ENCODE peak calls at places on chromosomes 3 and 15, in seven cellular contexts. D is fibroblast of pulmonary artery, Y is adrenal gland, X is AG04449, L is foreskin fibroblast, F is cardiac fibroblast, S is fibroblast of lung. H is an unnamed sample.
A peak's percentile ranks its signal among the peaks of the same experiment; 100 is the strongest.

GRCh38 chr3:127073931-127074820 is 91.3 kb downstream of the PLXNA1 start:
- DNase-seq in D (peak; percentile 39), Y (peak; percentile 33), X (no peak), L (no peak), F (peak; percentile 41), S (no peak), H (no peak)

GRCh38 chr3:158788446-158788845 is 13.4 kb upstream of the MFSD1 start:
- DNase-seq in D (peak; percentile 20), Y (no peak), X (no peak), L (no peak), F (peak; percentile 42), S (peak; percentile 31), H (peak; percentile 40)

GRCh38 chr3:73773228-73773627 is 148.5 kb upstream of the PDZRN3 start:
- DNase-seq in D (no peak), Y (no peak), X (no peak), L (no peak), F (no peak), S (no peak), H (no peak)

GRCh38 chr3:139642981-139643380 is 34.8 kb downstream of the NMNAT3 start:
- DNase-seq in D (no peak), Y (no peak), X (no peak), L (no peak), F (no peak), S (peak; percentile 18), H (no peak)

GRCh38 chr15:56019060-56019793 is 25.8 kb upstream of the NEDD4 start:
- DNase-seq in D (no peak), Y (no peak), X (no peak), L (no peak), F (no peak), S (peak; percentile 20), H (no peak)

GRCh38 chr3:126961191-126961790 is 21.6 kb upstream of the PLXNA1 start:
- DNase-seq in D (peak; percentile 75), Y (peak; percentile 92), X (no peak), L (peak; percentile 82), F (peak; percentile 86), S (peak; percentile 40), H (peak; percentile 60)

GRCh38 chr15:79680721-79681120 is 216.1 kb downstream of the MTHFS start:
- DNase-seq in D (peak; percentile 83), Y (no peak), X (peak; percentile 58), L (peak; percentile 83), F (peak; percentile 56), S (peak; percentile 88), H (peak; percentile 72)

GRCh38 chr3:18411541-18411940 is 13.6 kb downstream of the SATB1 start:
- DNase-seq in D (no peak), Y (no peak), X (no peak), L (no peak), F (no peak), S (no peak), H (no peak)

GRCh38 chr3:113304102-113304501 is 92.7 kb downstream of the BOC start:
- DNase-seq in D (no peak), Y (no peak), X (no peak), L (no peak), F (no peak), S (no peak), H (no peak)

GRCh38 chr3:117893638-117894037 is 1141.0 kb downstream of the IGSF11 start:
- DNase-seq in D (no peak), Y (no peak), X (no peak), L (no peak), F (no peak), S (peak; percentile 64), H (no peak)

GRCh38 chr3:8769088-8769822 is at the start of gene OXTR:
- DNase-seq in D (peak; percentile 83), Y (peak; percentile 29), X (peak; percentile 78), L (peak; percentile 76), F (peak; percentile 79), S (peak; percentile 85), H (peak; percentile 86)

GRCh38 chr3:55668359-55668758 is 181.3 kb upstream of the WNT5A start:
- DNase-seq in D (no peak), Y (no peak), X (no peak), L (no peak), F (no peak), S (peak; percentile 67), H (peak; percentile 16)

GRCh38 chr15:85334241-85334640 is 46.2 kb upstream of the AKAP13 start:
- DNase-seq in D (no peak), Y (no peak), X (no peak), L (no peak), F (no peak), S (no peak), H (no peak)

GRCh38 chr15:31091531-31091930 is 10.0 kb downstream of the TRPM1 start:
- DNase-seq in D (no peak), Y (no peak), X (peak; percentile 16), L (peak; percentile 30), F (no peak), S (peak; percentile 80), H (peak; percentile 79)

GRCh38 chr3:124078978-124079911 is 87.3 kb upstream of the ROPN1 start:
- DNase-seq in D (peak; percentile 57), Y (peak; percentile 21), X (no peak), L (peak; percentile 24), F (peak; percentile 49), S (peak; percentile 22), H (peak; percentile 47)

GRCh38 chr3:124770341-124771082 is 40.3 kb downstream of the UMPS start:
- DNase-seq in D (peak; percentile 34), Y (no peak), X (no peak), L (no peak), F (peak; percentile 47), S (no peak), H (no peak)

GRCh38 chr15:63918317-63918672 is 84.5 kb upstream of the HERC1 start:
- DNase-seq in D (no peak), Y (no peak), X (no peak), L (no peak), F (no peak), S (no peak), H (no peak)

GRCh38 chr3:27290760-27291159 is 78.4 kb downstream of the NEK10 start:
- DNase-seq in D (no peak), Y (no peak), X (no peak), L (no peak), F (no peak), S (peak; percentile 7), H (no peak)

GRCh38 chr15:77029166-77030041 is 34.5 kb downstream of the PSTPIP1 start:
- DNase-seq in D (no peak), Y (peak; percentile 13), X (no peak), L (no peak), F (no peak), S (no peak), H (no peak)

GRCh38 chr15:31328999-31329639 is 2.5 kb downstream of the KLF13 start:
- DNase-seq in D (no peak), Y (no peak), X (no peak), L (no peak), F (no peak), S (no peak), H (no peak)

GRCh38 chr15:35117508-35118280 is 32.6 kb upstream of the NANOGP8 start:
- DNase-seq in D (no peak), Y (no peak), X (no peak), L (no peak), F (no peak), S (peak; percentile 51), H (no peak)

GRCh38 chr3:81894598-81894997 is 133.2 kb upstream of the GBE1 start:
- DNase-seq in D (no peak), Y (no peak), X (no peak), L (no peak), F (no peak), S (no peak), H (no peak)

GRCh38 chr3:111681705-111682426 is 86.7 kb upstream of the ZBED2 start:
- DNase-seq in D (no peak), Y (no peak), X (no peak), L (no peak), F (no peak), S (peak; percentile 40), H (no peak)

DNA sequence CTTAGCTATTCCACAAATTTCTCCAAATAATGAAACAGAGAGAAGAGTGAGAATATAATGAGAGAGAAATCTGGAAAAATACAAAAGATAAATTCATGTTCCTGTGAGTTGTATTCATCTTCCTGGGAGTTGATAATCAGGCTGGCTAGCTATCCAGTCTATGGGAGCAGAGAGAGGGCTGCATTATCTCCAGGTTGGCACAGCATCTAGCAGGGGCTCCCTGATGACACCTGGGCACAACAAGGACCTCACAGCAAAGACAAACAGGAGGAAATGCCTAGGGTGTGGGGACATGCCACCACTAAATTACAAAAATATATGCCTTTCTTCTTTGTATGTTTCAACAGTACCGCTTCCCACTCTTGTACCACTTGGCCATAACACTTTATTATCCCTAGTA is 1.9 kb downstream of the EHD4 start:
- DNase-seq in D (no peak), Y (peak; percentile 3), X (no peak), L (no peak), F (no peak), S (no peak), H (no peak)
- H3K4me3 ChIP-seq in D (peak overlapping the region; percentile 8), Y (peak overlapping the region; percentile 68), X (no peak overlapping the region), L (peak overlapping the region; percentile 91), F (peak overlapping the region; percentile 11), S (peak overlapping the region; percentile 98), H (no peak overlapping the region)

GRCh38 chr15:60964527-60964926 is 264.6 kb downstream of the RORA start:
- DNase-seq in D (no peak), Y (no peak), X (no peak), L (no peak), F (no peak), S (no peak), H (no peak)
- TF ChIP-seq CTCF in D (no peak), Y (no peak), X (no peak), L (no peak), F (no peak), S (no peak), H (no peak)

GRCh38 chr3:133942761-133943535 is 47.3 kb upstream of the RAB6B start:
- DNase-seq in D (no peak), Y (no peak), X (no peak), L (no peak), F (no peak), S (no peak), H (no peak)

GRCh38 chr3:133945696-133946095 is 50.0 kb upstream of the RAB6B start:
- DNase-seq in D (no peak), Y (no peak), X (no peak), L (no peak), F (peak; percentile 29), S (no peak), H (no peak)

GRCh38 chr3:133944181-133944580 is 48.5 kb upstream of the RAB6B start:
- DNase-seq in D (no peak), Y (no peak), X (no peak), L (peak; percentile 33), F (peak; percentile 29), S (peak; percentile 68), H (peak; percentile 62)

GRCh38 chr3:133943639-133944131 is 48.0 kb upstream of the RAB6B start:
- DNase-seq in D (peak; percentile 96), Y (no peak), X (peak; percentile 68), L (peak; percentile 64), F (peak; percentile 91), S (peak; percentile 99), H (peak; percentile 96)

GRCh38 chr3:133944641-133945441 is 49.2 kb upstream of the RAB6B start:
- DNase-seq in D (peak; percentile 90), Y (no peak), X (no peak), L (peak; percentile 76), F (peak; percentile 92), S (peak; percentile 95), H (peak; percentile 95)
- H3K4me3 ChIP-seq in D (no peak overlapping the region), Y (no peak overlapping the region), X (no peak overlapping the region), L (no peak overlapping the region), F (no peak overlapping the region), S (no peak overlapping the region), H (no peak overlapping the region)

DNA sequence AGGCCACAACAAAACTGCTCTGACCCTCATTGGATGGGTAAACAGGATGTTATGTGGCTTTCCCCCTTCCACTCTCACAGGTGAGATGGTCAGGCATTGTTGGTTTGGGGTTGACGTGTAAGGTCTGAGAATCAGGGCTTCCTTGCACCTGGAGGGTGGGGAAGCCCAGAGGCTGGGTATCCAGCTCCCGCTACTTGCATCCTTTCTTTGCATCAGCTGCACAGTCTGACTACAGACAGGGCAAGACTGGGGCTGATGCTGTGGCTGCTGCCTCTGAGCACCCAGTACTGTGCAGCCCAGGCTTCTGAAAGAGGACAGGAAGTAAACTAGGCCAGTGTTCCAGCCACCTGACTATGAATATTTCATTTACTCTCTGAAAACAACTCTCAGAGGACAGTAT is 58.0 kb upstream of the ATP2B2 start:
- DNase-seq in D (no peak), Y (no peak), X (no peak), L (no peak), F (no peak), S (no peak), H (no peak)
- TF ChIP-seq CTCF in D (no peak), Y (no peak), X (no peak), L (no peak), F (no peak), S (no peak), H (no peak)

H was measured in astrocyte of the spinal cord.